ENCODE peak calls at places on chromosomes 12 and 14, in seven cellular contexts. B is lower lobe of right lung, U is fibroblast of mammary gland, Z is AG09319, I is BJ, C is OCI-LY7, V is esophagus squamous epithelium. W is an unnamed sample.

GRCh38 chr12:89183985-89184435 is 168.3 kb downstream of the DUSP6 start:
- DNase-seq in B (peak), U (peak), Z (peak), I (no peak), C (no peak), V (no peak), W (no peak)

GRCh38 chr12:130828895-130829294 is 10.2 kb downstream of the STX2 start:
- DNase-seq in B (no peak), U (no peak), Z (no peak), I (no peak), C (no peak), V (no peak), W (no peak)

GRCh38 chr12:79830425-79830824 is 104.5 kb downstream of the PPP1R12A start:
- DNase-seq in B (no peak), U (no peak), Z (no peak), I (no peak), C (no peak), V (no peak), W (no peak)

GRCh38 chr14:95698287-95698686 is 12.1 kb downstream of the TCL1B start:
- DNase-seq in B (no peak), U (no peak), Z (no peak), I (no peak), C (peak), V (no peak), W (no peak)

GRCh38 chr14:28436821-28437220 is 329.8 kb upstream of the FOXG1 start:
- DNase-seq in B (no peak), U (no peak), Z (no peak), I (no peak), C (no peak), V (no peak), W (no peak)

GRCh38 chr12:132458441-132459225 is 31.3 kb upstream of the FBRSL1 start:
- DNase-seq in B (no peak), U (no peak), Z (no peak), I (no peak), C (no peak), V (no peak), W (no peak)

GRCh38 chr14:102927878-102928411 is 5.5 kb downstream of the AMN start:
- DNase-seq in B (peak), U (no peak), Z (no peak), I (no peak), C (no peak), V (no peak), W (peak)

GRCh38 chr14:49679271-49679670 is 8.7 kb downstream of the POLE2 start:
- DNase-seq in B (no peak), U (peak), Z (no peak), I (no peak), C (no peak), V (no peak), W (no peak)

GRCh38 chr14:85195872-85196477 is 334.0 kb upstream of the FLRT2 start:
- DNase-seq in B (no peak), U (peak), Z (no peak), I (no peak), C (peak), V (no peak), W (no peak)

GRCh38 chr12:30822385-30823139 is 67.8 kb upstream of the CAPRIN2 start:
- DNase-seq in B (peak), U (peak), Z (no peak), I (no peak), C (no peak), V (no peak), W (peak)

GRCh38 chr12:122949405-122949804 is 16.9 kb downstream of the ABCB9 start:
- DNase-seq in B (no peak), U (no peak), Z (no peak), I (no peak), C (no peak), V (no peak), W (no peak)

GRCh38 chr12:46556820-46557524 is 184.4 kb upstream of the SLC38A2 start:
- DNase-seq in B (no peak), U (peak), Z (no peak), I (peak), C (no peak), V (no peak), W (no peak)

GRCh38 chr12:47078733-47079364 is 572 bp upstream of the PCED1B start:
- DNase-seq in B (peak), U (no peak), Z (no peak), I (no peak), C (no peak), V (no peak), W (no peak)

GRCh38 chr14:69657961-69658360 is 46.6 kb downstream of the SUSD6 start:
- DNase-seq in B (peak), U (peak), Z (no peak), I (no peak), C (no peak), V (no peak), W (no peak)

GRCh38 chr14:23640524-23641141 is 4.5 kb downstream of the DHRS2 start:
- DNase-seq in B (no peak), U (peak), Z (peak), I (peak), C (no peak), V (no peak), W (no peak)

GRCh38 chr12:88339254-88339949 is 197.3 kb downstream of the TMTC3 start:
- DNase-seq in B (no peak), U (peak), Z (peak), I (peak), C (no peak), V (no peak), W (no peak)

GRCh38 chr12:31835276-31835882 is 106.6 kb upstream of the AMN1 start:
- DNase-seq in B (no peak), U (no peak), Z (no peak), I (no peak), C (peak), V (no peak), W (no peak)

GRCh38 chr14:104708606-104709268 is 15.3 kb upstream of the ADSS1 start:
- DNase-seq in B (peak), U (peak), Z (no peak), I (no peak), C (peak), V (no peak), W (peak)

GRCh38 chr14:100800041-100800440 is 25.9 kb upstream of the MEG3 start:
- DNase-seq in B (no peak), U (no peak), Z (no peak), I (no peak), C (no peak), V (no peak), W (no peak)

GRCh38 chr12:42426733-42427132 is 100.8 kb downstream of the PPHLN1 start:
- DNase-seq in B (peak), U (peak), Z (no peak), I (no peak), C (no peak), V (no peak), W (no peak)

GRCh38 chr14:101276309-101277091 is 284.8 kb upstream of the DIO3 start:
- DNase-seq in B (no peak), U (no peak), Z (no peak), I (no peak), C (no peak), V (no peak), W (no peak)

GRCh38 chr12:83018063-83018462 is 331.4 kb downstream of the TMTC2 start:
- DNase-seq in B (no peak), U (no peak), Z (no peak), I (no peak), C (no peak), V (no peak), W (no peak)

GRCh38 chr12:97181571-97182265 is 274.7 kb downstream of the NEDD1 start:
- DNase-seq in B (no peak), U (no peak), Z (no peak), I (no peak), C (no peak), V (no peak), W (no peak)

GRCh38 chr12:11869901-11870300 is 200.8 kb upstream of the BCL2L14 start:
- DNase-seq in B (no peak), U (no peak), Z (no peak), I (no peak), C (no peak), V (no peak), W (no peak)

GRCh38 chr14:22598896-22599244 is 770 bp downstream of the ABHD4 start:
- DNase-seq in B (no peak), U (peak), Z (peak), I (no peak), C (peak), V (no peak), W (peak)

GRCh38 chr14:22597771-22598098 is 365 bp upstream of the ABHD4 start:
- DNase-seq in B (no peak), U (no peak), Z (no peak), I (no peak), C (no peak), V (no peak), W (no peak)

GRCh38 chr14:22597265-22597664 is 835 bp upstream of the ABHD4 start:
- DNase-seq in B (no peak), U (no peak), Z (no peak), I (no peak), C (no peak), V (no peak), W (no peak)

GRCh38 chr14:22599349-22599748 is 1.2 kb downstream of the ABHD4 start:
- DNase-seq in B (no peak), U (no peak), Z (no peak), I (no peak), C (no peak), V (no peak), W (no peak)

DNA sequence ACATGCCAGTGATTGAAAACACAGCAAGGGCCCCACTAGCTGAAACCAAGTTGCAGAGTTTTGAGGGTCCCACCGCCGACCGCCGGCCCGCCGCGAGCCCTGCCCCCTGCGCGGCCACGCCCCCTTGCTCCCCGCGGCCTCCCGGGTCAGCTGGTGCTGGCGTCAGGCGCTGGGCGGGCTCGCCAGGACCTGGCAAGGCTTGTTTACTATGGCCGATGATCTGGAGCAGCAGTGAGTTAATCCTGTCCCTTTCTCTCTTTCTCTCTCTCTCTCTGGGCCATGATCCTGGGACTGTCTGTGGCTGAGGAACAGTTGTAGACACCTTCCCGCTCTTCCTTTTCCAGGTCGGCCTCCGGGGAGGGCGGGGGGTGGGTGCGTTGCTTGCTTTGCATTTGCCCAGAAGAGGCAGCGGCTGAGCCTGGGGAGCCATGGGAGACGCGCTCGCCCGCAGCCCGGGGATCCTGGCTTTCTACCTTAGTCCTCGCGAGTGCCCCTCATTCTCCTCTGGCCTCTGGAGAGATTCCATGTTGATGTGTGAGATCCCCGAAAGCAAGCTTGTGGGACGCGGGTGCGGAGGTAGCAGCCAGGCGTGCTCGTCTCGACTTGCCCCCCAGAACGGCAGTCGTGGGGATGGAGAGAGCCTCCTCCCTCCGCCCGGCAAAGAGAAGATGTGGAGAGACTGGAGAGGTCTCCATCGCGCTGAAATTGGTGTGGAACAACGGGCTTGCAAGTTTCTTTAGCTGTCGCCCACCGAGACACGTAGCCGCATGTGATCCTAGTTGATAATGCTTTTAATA is at the start of gene ABHD4:
- DNase-seq in B (peak), U (peak), Z (peak), I (no peak), C (peak), V (no peak), W (peak)
- TF ChIP-seq CTCF in B (peak), U (no peak), Z (no peak), I (no peak), C (no peak), V (no peak), W (no peak)

GRCh38 chr14:67881225-67881624 is 61.6 kb downstream of the RAD51B start:
- DNase-seq in B (no peak), U (no peak), Z (no peak), I (no peak), C (no peak), V (no peak), W (peak)

GRCh38 chr14:67882973-67883372 is 63.4 kb downstream of the RAD51B start:
- DNase-seq in B (no peak), U (no peak), Z (no peak), I (no peak), C (no peak), V (no peak), W (no peak)

GRCh38 chr14:67886221-67886620 is 66.6 kb downstream of the RAD51B start:
- DNase-seq in B (no peak), U (no peak), Z (no peak), I (no peak), C (no peak), V (no peak), W (no peak)

GRCh38 chr14:67887478-67887877 is 67.9 kb downstream of the RAD51B start:
- DNase-seq in B (no peak), U (no peak), Z (no peak), I (no peak), C (no peak), V (no peak), W (no peak)

DNA sequence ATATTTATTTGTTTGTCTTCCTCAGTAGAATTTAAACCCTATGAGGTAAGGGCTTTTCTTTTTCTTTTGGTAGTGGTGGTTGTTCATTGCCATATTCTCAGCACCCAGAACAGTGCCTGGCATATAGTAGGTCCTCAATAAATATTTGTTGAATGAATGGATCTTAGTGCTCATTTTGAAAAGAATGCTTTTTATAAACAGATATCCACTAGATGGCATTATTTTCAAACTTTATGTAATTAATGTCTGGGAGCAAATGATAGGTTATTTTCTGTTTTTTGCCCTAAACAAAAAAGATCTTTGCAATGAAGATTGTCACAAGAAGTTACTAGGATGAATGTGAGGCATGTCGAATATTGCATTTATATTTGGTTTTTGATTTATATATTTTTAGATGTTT is 64.1 kb downstream of the RAD51B start:
- DNase-seq in B (no peak), U (peak), Z (no peak), I (no peak), C (peak), V (no peak), W (no peak)
- TF ChIP-seq CTCF in B (peak), U (peak), Z (peak), I (peak), C (peak), V (no peak), W (peak)

DNA sequence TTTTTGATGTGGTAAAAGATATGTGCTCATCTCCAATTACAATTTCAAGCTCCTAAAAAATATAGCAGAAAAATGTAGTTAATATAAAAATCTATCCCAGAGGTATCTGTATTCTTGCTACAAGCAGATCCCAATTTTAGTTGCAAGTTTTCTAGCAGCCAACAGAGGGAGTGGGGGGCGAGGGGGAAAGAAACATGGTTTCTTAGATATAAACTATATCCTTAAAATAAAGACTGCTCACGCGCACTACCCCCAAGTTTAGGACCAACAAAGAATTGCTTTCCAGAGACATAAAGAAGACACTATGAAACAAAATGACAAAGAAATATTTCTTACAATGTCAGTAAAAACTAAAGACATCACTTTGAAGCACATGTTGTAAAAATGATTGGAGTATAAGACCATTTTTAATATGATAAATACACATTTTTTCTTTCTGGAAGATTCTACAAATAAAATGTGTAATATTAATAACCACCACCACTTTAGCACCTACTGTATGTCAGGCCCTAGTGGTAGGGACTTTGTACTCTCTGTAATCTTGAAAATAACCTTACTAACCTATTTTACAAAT is 5.4 kb downstream of the MAGOHB start:
- DNase-seq in B (no peak), U (peak), Z (no peak), I (no peak), C (peak), V (no peak), W (no peak)
- TF ChIP-seq CTCF in B (no peak), U (peak), Z (peak), I (peak), C (peak), V (no peak), W (no peak)

DNA sequence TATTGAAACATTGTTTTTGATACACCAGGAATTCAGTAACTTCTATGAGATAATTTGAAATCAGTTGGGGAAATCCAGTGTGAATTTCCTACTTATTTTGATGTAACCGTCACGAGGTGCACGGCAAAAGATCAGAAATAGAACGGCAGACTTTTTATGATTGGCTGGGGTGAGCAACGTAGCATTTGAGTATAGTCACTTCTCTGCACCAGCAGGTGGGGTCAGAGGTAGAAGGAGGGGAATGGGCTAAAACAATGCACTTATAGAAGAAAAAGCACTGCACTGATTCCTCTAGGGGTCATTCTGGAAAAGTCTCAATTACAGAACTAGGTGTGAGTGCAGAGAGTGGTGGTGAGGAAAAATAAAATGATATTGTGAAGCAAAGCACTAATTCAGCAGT is 7.9 kb upstream of the SSPN start:
- DNase-seq in B (no peak), U (peak), Z (no peak), I (no peak), C (peak), V (no peak), W (no peak)
- TF ChIP-seq CTCF in B (no peak), U (peak), Z (no peak), I (no peak), C (peak), V (no peak), W (peak)

DNA sequence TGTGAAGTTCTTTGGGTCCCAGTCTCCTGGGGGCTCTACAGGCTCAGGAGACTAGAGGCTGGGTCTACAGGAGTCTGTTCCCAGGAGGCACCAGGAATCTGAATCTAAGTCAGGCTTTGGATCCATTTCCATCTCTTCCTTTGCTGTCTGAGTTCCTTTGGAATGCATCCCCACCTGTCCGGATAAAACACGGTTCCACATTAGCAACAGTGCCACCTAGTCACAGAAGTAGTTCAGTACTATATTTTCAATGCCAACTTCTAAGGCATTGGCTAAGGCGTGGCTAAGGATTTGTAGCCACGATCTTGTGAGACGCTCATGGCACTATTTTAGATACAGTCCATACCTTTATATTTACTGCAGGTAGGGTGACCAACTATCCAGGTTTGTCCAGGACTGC is 15.1 kb downstream of the ZC2HC1C start:
- DNase-seq in B (no peak), U (no peak), Z (no peak), I (no peak), C (no peak), V (no peak), W (no peak)
- TF ChIP-seq CTCF in B (peak), U (no peak), Z (peak), I (no peak), C (peak), V (peak), W (no peak)

W was measured in GM13977.